ENCODE peak calls at places on chromosomes 12 and 14, in four cellular contexts. S, M, Y and X are unnamed samples.
A peak's percentile ranks its signal among the peaks of the same experiment; 100 is the strongest.

GRCh38 chr12:229441-230191 is 15.7 kb upstream of the SLC6A12 start:
- DNase-seq in S (no peak), M (no peak), Y (no peak), X (no peak)

GRCh38 chr12:104488383-104488782 is 31.6 kb downstream of the CHST11 start:
- DNase-seq in M (no peak), S (no peak), Y (no peak), X (no peak)

GRCh38 chr12:40622246-40622838 is 69.9 kb upstream of the CNTN1 start:
- DNase-seq in M (peak; percentile 19), Y (peak; percentile 11), S (peak; percentile 35), X (peak; percentile 71)

GRCh38 chr14:100165376-100165775 is 5.9 kb upstream of the DEGS2 start:
- DNase-seq in M (no peak), Y (no peak), S (no peak), X (peak; percentile 60)

GRCh38 chr14:98785578-98785977 is 486.4 kb downstream of the BCL11B start:
- DNase-seq in S (no peak), Y (no peak), M (no peak), X (no peak)

GRCh38 chr12:607541-608001 is 55.7 kb downstream of the NINJ2 start:
- DNase-seq in M (no peak), Y (no peak), S (no peak), X (no peak)

GRCh38 chr12:75853621-75854020 is 178.0 kb downstream of the PHLDA1 start:
- DNase-seq in Y (no peak), S (no peak), M (no peak), X (no peak)

GRCh38 chr14:96717116-96717515 is 80.1 kb upstream of the VRK1 start:
- DNase-seq in M (no peak), S (no peak), Y (no peak), X (no peak)

GRCh38 chr14:86799244-86799647 is 1193.7 kb downstream of the GALC start:
- DNase-seq in S (no peak), Y (no peak), M (peak; percentile 72), X (no peak)

GRCh38 chr12:108457006-108457733 is 57.9 kb upstream of the FICD start:
- DNase-seq in Y (peak; percentile 63), S (peak; percentile 71), M (peak; percentile 69), X (no peak)

GRCh38 chr14:68665116-68665515 is 127.8 kb downstream of the ZFP36L1 start:
- DNase-seq in Y (no peak), S (no peak), M (no peak), X (no peak)

GRCh38 chr12:10031318-10031717 is 836 bp downstream of the CLEC9A start:
- DNase-seq in M (no peak), Y (no peak), S (no peak), X (no peak)

GRCh38 chr12:60630796-60631195 is 1035.0 kb downstream of the SLC16A7 start:
- DNase-seq in Y (no peak), S (no peak), M (no peak), X (no peak)

GRCh38 chr14:75418779-75419768 is 8.7 kb upstream of the JDP2 start:
- DNase-seq in M (no peak), Y (peak; percentile 63), S (no peak), X (peak; percentile 82)

GRCh38 chr12:80778005-80778541 is 61.4 kb downstream of the MYF5 start:
- DNase-seq in S (no peak), M (peak; percentile 96), Y (no peak), X (no peak)

DNA sequence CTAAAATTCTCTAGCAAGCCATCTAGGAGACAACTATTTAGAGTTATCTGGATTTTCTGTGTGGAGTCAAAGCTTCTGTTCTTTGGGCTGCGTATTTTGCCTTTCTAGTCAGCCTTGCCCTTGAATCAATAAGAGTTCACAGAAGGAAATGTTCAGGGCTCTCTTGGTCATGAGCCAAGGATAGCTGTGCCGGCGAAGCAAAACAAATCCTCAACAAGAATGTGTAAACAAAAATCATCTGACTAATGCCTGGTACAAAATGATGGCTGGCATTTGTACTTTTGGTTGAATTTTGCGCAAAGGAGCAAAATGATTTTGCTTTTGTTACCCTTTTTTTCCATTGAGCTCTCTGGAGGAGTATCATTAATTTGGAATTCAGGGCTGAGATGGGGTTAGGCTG is 171.1 kb downstream of the DACT1 start:
- DNase-seq in M (no peak), Y (no peak), S (no peak), X (no peak)
- TF ChIP-seq HMGXB4 in M (no peak), Y (no peak), S (no peak), X (no peak)

GRCh38 chr14:21092147-21093011 is 6.1 kb downstream of the ZNF219 start:
- DNase-seq in M (peak; percentile 72), Y (peak; percentile 73), S (peak; percentile 74), X (peak; percentile 94)

GRCh38 chr14:21091784-21092146 is 6.7 kb downstream of the ZNF219 start:
- DNase-seq in Y (no peak), S (no peak), M (no peak), X (no peak)

GRCh38 chr14:21095430-21096205 is 2.8 kb downstream of the ZNF219 start:
- DNase-seq in M (no peak), Y (no peak), S (no peak), X (no peak)

GRCh38 chr14:21093018-21093417 is 5.4 kb downstream of the ZNF219 start:
- DNase-seq in M (no peak), Y (no peak), S (no peak), X (peak; percentile 36)

DNA sequence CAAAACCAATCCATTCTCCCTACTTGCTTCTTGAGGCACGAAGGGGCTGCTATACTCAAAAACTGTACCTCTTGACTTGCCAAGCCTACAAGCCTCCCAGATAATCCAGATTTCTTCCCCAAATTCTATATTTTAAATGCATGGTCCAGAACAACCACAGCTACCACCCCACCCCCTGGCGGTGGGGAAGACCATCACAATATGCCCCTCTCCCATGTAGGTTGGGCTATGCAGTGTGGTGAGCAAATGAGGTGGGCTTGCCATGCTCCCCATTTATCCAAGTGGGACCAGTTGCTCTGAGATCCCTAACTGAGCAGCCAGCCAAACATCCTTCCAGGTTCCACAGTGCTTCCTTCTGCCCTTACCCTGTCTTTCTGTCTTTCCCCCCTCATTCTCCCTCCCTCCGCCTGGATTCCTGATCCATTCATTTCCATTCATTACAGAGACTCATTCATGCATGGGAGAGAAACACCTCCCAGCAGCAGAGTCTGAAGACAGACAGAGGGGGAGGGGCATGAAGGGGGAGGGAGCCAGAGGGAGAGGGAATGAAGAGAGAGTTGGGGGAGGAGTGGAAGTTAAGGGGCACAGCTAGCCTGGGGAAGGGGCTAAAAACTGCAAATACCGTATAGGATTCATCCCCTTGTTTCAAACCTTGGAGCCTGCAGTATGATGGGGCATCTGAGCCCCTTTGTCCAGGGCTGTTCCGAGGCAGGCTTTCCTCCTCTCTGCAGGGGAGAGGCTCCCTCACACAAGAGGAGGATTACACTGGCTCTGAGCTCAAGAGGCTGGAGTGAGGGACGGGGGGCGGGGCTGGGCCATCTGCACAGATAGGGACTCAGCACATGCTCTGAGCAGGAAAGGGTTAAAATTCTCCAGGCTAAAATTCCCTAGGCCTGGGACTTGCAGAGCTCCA is 4.4 kb downstream of the ZNF219 start:
- DNase-seq in M (no peak), Y (no peak), S (no peak), X (peak; percentile 78)
- TF ChIP-seq HMGXB4 in M (no peak), Y (no peak), S (no peak), X (no peak)

GRCh38 chr14:37622231-37622923 is 26.9 kb downstream of the TTC6 start:
- DNase-seq in M (no peak), Y (no peak), S (no peak), X (peak; percentile 65)
- TF ChIP-seq HMGXB4 in M (no peak), Y (no peak), S (no peak), X (peak; percentile 62)

GRCh38 chr12:132264086-132265010 is 65.0 kb downstream of the GALNT9 start:
- DNase-seq in Y (no peak), S (no peak), M (no peak), X (no peak)
- TF ChIP-seq HMGXB4 in Y (no peak), S (no peak), M (no peak), X (no peak)

GRCh38 chr12:119274636-119275065 is 59.9 kb upstream of the CCDC60 start:
- DNase-seq in Y (no peak), M (no peak), S (no peak), X (peak; percentile 26)
- TF ChIP-seq HMGXB4 in Y (no peak), M (no peak), S (no peak), X (no peak)